ENCODE peak calls at places on chromosomes 4 and X, in seven cellular contexts. L, T, Y, I, R, K and N are unnamed samples.

GRCh38 chrX:24147165-24147564 is 2.4 kb upstream of the ZFX start:
- DNase-seq in R (no peak), Y (no peak), I (no peak), L (no peak), T (no peak), K (no peak), N (no peak)

GRCh38 chrX:107656965-107657364 is 28.7 kb downstream of the PRPS1 start:
- DNase-seq in I (no peak), L (no peak), K (no peak), R (no peak), T (no peak), Y (no peak), N (no peak)

GRCh38 chr4:152981842-152982241 is 45.7 kb downstream of the FHDC1 start:
- DNase-seq in Y (no peak), K (no peak), L (no peak), R (no peak), T (no peak), I (no peak), N (no peak)

GRCh38 chrX:47218920-47219815 is 687 bp downstream of the CDK16 start:
- DNase-seq in I (no peak), R (no peak), L (peak; percentile 43), K (peak; percentile 13), Y (peak; percentile 31), T (peak; percentile 42), N (peak; percentile 51)

GRCh38 chrX:150643958-150644357 is 49.2 kb upstream of the MTMR1 start:
- DNase-seq in T (no peak), L (no peak), K (no peak), I (no peak), Y (no peak), R (no peak), N (no peak)

GRCh38 chr4:1471443-1472147 is 65.4 kb upstream of the NKX1-1 start:
- DNase-seq in Y (no peak), I (no peak), T (no peak), L (no peak), R (no peak), K (no peak), N (no peak)

GRCh38 chr4:86441175-86441960 is 81.5 kb upstream of the MAPK10 start:
- DNase-seq in I (no peak), L (peak; percentile 56), K (no peak), T (no peak), Y (no peak), R (no peak), N (no peak)

GRCh38 chr4:42673084-42673429 is 16.2 kb upstream of the ATP8A1 start:
- DNase-seq in I (peak; percentile 12), Y (no peak), R (no peak), L (no peak), K (no peak), T (no peak), N (no peak)

GRCh38 chr4:55397024-55397520 is 1.3 kb downstream of the TMEM165 start:
- DNase-seq in L (peak; percentile 34), K (no peak), Y (no peak), R (no peak), T (no peak), I (no peak), N (no peak)

GRCh38 chr4:34771632-34772031 is 1472.7 kb downstream of the ARAP2 start:
- DNase-seq in I (no peak), L (no peak), T (no peak), K (no peak), R (no peak), Y (no peak), N (no peak)

GRCh38 chr4:76703123-76703490 is 194.8 kb downstream of the SOWAHB start:
- DNase-seq in K (no peak), Y (no peak), L (peak; percentile 85), T (no peak), I (no peak), R (no peak), N (no peak)

GRCh38 chr4:150402968-150403367 is 179.0 kb upstream of the MAB21L2 start:
- DNase-seq in Y (no peak), R (no peak), T (peak; percentile 26), K (no peak), I (peak; percentile 19), L (no peak), N (no peak)

GRCh38 chr4:156137971-156138581 is 184.4 kb upstream of the CTSO start:
- DNase-seq in R (no peak), T (no peak), L (no peak), I (no peak), K (no peak), Y (no peak), N (no peak)

GRCh38 chr4:125085-125820 is 952 bp downstream of the ZNF718 start:
- DNase-seq in R (peak; percentile 8), L (peak; percentile 36), Y (peak; percentile 67), T (peak; percentile 20), I (peak; percentile 35), K (no peak), N (peak; percentile 17)

GRCh38 chrX:85003655-85004244 is at the start of gene APOOL:
- DNase-seq in K (peak; percentile 35), T (peak; percentile 62), I (peak; percentile 89), L (peak; percentile 91), R (peak; percentile 67), Y (peak; percentile 75), N (peak; percentile 49)

GRCh38 chr4:150366487-150366999 is 215.4 kb upstream of the MAB21L2 start:
- DNase-seq in L (no peak), I (no peak), R (no peak), K (no peak), T (no peak), Y (no peak), N (no peak)

GRCh38 chr4:6134612-6135220 is 65.6 kb downstream of the JAKMIP1 start:
- DNase-seq in I (no peak), K (peak; percentile 21), T (peak; percentile 58), Y (no peak), R (peak; percentile 3), L (peak; percentile 19), N (peak; percentile 14)

GRCh38 chr4:2793578-2793919 is 664 bp downstream of the SH3BP2 start:
- DNase-seq in I (no peak), L (peak; percentile 74), T (no peak), K (no peak), R (no peak), Y (peak; percentile 17), N (no peak)

GRCh38 chr4:1169691-1170096 is 2.7 kb downstream of the SPON2 start:
- DNase-seq in Y (no peak), L (no peak), R (no peak), I (no peak), T (no peak), K (no peak), N (no peak)

GRCh38 chr4:10664408-10664807 is 20.2 kb downstream of the CLNK start:
- DNase-seq in Y (no peak), I (peak; percentile 15), R (no peak), K (no peak), L (peak; percentile 82), T (no peak), N (no peak)

GRCh38 chr4:169663894-169664293 is 43.5 kb downstream of the CLCN3 start:
- DNase-seq in R (no peak), L (peak; percentile 24), Y (no peak), T (no peak), I (no peak), K (no peak), N (no peak)

GRCh38 chrX:68934922-68935321 is 106.1 kb downstream of the EFNB1 start:
- DNase-seq in Y (no peak), T (no peak), K (no peak), R (no peak), I (no peak), L (no peak), N (no peak)

GRCh38 chr4:658681-659667 is 15.1 kb downstream of the ATP5ME start:
- DNase-seq in T (no peak), L (no peak), I (no peak), K (no peak), Y (no peak), R (no peak), N (no peak)

GRCh38 chr4:182495111-182495510 is 251.9 kb downstream of the TENM3 start:
- DNase-seq in I (no peak), L (no peak), R (no peak), Y (no peak), T (no peak), K (no peak), N (no peak)

GRCh38 chrX:115399306-115399705 is 109.8 kb downstream of the LUZP4 start:
- DNase-seq in T (no peak), Y (no peak), I (no peak), K (no peak), R (no peak), L (no peak), N (no peak)

GRCh38 chr4:109977854-109978501 is 65.3 kb downstream of the EGF start:
- DNase-seq in K (no peak), Y (no peak), L (peak; percentile 73), I (no peak), T (no peak), R (no peak), N (no peak)

GRCh38 chr4:64166365-64166764 is 242.9 kb downstream of the TECRL start:
- DNase-seq in R (no peak), L (no peak), K (no peak), T (no peak), Y (no peak), I (no peak), N (no peak)